ENCODE peak calls at places on chromosomes 6 and 20, in seven cellular contexts. O is KBM-7; A is stimulated activated CD4-positive, alpha-beta T cell treated with anti-CD3 and anti-CD28 coated beads, Interleukin-2, amount 100 ng/mL, for 48 hours; T is NCI-H748 treated with DMSO at 0.1 percent for 48 hours; E is aorta; L is iris pigment epithelial cell; V is smooth muscle cell of the brain vasculature. C is an unnamed sample.

GRCh38 chr6:39760246-39760952 is 31.8 kb upstream of the DAAM2 start:
- DNase-seq in O (no peak), A (no peak), T (no peak), E (no peak), L (no peak), V (no peak), C (no peak)

GRCh38 chr6:144644776-144645175 is 359.6 kb downstream of the UTRN start:
- DNase-seq in O (no peak), A (no peak), T (no peak), E (no peak), L (no peak), V (no peak), C (no peak)

GRCh38 chr6:43355862-43356590 is 13.4 kb downstream of the ZNF318 start:
- DNase-seq in O (peak; percentile 32), A (no peak), T (no peak), E (no peak), L (peak; percentile 17), V (no peak), C (peak; percentile 37)

GRCh38 chr6:131652472-131652871 is 15.4 kb downstream of the ENPP3 start:
- DNase-seq in O (no peak), A (no peak), T (no peak), E (no peak), L (peak; percentile 43), V (no peak), C (no peak)

GRCh38 chr20:3077618-3078134 is 6.3 kb downstream of the OXT start:
- DNase-seq in O (peak; percentile 78), A (no peak), T (no peak), E (no peak), L (no peak), V (no peak), C (peak; percentile 45)

GRCh38 chr6:33700391-33701050 is 11.0 kb downstream of the UQCC2 start:
- DNase-seq in O (peak; percentile 74), A (peak; percentile 67), T (peak; percentile 77), E (peak; percentile 71), L (peak; percentile 66), V (no peak), C (peak; percentile 63)

GRCh38 chr20:1312904-1313235 is 16.1 kb downstream of the SDCBP2 start:
- DNase-seq in O (no peak), A (no peak), T (no peak), E (no peak), L (no peak), V (no peak), C (no peak)

GRCh38 chr6:105072799-105073199 is 107.0 kb downstream of the POPDC3 start:
- DNase-seq in O (no peak), A (no peak), T (no peak), E (no peak), L (peak; percentile 76), V (no peak), C (no peak)

C was measured in AML-193.